ENCODE peak calls at places on chromosome 11, in four cellular contexts. Z, K, W and M are unnamed samples.

GRCh38 chr11:84747871-84748270 is 879.3 kb downstream of the DLG2 start:
- DNase-seq in Z (no peak), K (no peak), W (no peak), M (no peak)

GRCh38 chr11:46119352-46120216 is 1.7 kb downstream of the PHF21A start:
- DNase-seq in Z (peak; percentile 59), K (no peak), W (no peak), M (peak; percentile 51)

GRCh38 chr11:34065505-34066203 is 14.1 kb downstream of the CAPRIN1 start:
- DNase-seq in Z (no peak), K (no peak), W (no peak), M (no peak)

GRCh38 chr11:29333993-29334780 is 682.6 kb downstream of the KCNA4 start:
- DNase-seq in Z (no peak), K (peak; percentile 29), W (no peak), M (no peak)

GRCh38 chr11:128550967-128551522 is 36.3 kb downstream of the ETS1 start:
- DNase-seq in Z (no peak), K (no peak), W (no peak), M (no peak)

GRCh38 chr11:64181506-64182411 is 4.2 kb upstream of the STIP1 start:
- DNase-seq in Z (peak; percentile 93), K (peak; percentile 72), W (peak; percentile 81), M (peak; percentile 91)

GRCh38 chr11:134552749-134553148 is 140.7 kb upstream of the B3GAT1 start:
- DNase-seq in Z (no peak), K (no peak), W (no peak), M (no peak)

GRCh38 chr11:43644626-43645299 is 35.8 kb upstream of the HSD17B12 start:
- DNase-seq in Z (peak; percentile 8), K (no peak), W (no peak), M (no peak)

GRCh38 chr11:126945319-126945718 is 55.3 kb downstream of the KIRREL3 start:
- DNase-seq in Z (no peak), K (no peak), W (no peak), M (no peak)

GRCh38 chr11:124394408-124394807 is 4.4 kb downstream of the OR8B3 start:
- DNase-seq in Z (no peak), K (no peak), W (no peak), M (no peak)

GRCh38 chr11:43327987-43328386 is 16.2 kb downstream of the API5 start:
- DNase-seq in Z (no peak), K (no peak), W (no peak), M (no peak)

GRCh38 chr11:27916541-27917100 is 191.3 kb downstream of the KIF18A start:
- DNase-seq in Z (no peak), K (no peak), W (no peak), M (no peak)

GRCh38 chr11:66419825-66420224 is 1.0 kb upstream of the NPAS4 start:
- DNase-seq in Z (no peak), K (no peak), W (no peak), M (peak; percentile 30)

GRCh38 chr11:65606876-65607613 is 7.0 kb downstream of the MAP3K11 start:
- DNase-seq in Z (peak; percentile 91), K (peak; percentile 89), W (peak; percentile 85), M (peak; percentile 96)

GRCh38 chr11:102328748-102329147 is 11.5 kb downstream of the BIRC3 start:
- DNase-seq in Z (no peak), K (no peak), W (no peak), M (no peak)

GRCh38 chr11:100908746-100909145 is 220.9 kb downstream of the PGR start:
- DNase-seq in Z (no peak), K (no peak), W (no peak), M (no peak)

GRCh38 chr11:19191530-19192169 is 10.1 kb downstream of the CSRP3 start:
- DNase-seq in Z (peak; percentile 13), K (no peak), W (no peak), M (no peak)

GRCh38 chr11:19199037-19199436 is 2.7 kb downstream of the CSRP3 start:
- DNase-seq in Z (no peak), K (no peak), W (no peak), M (no peak)

GRCh38 chr11:19194620-19195308 is 7.0 kb downstream of the CSRP3 start:
- DNase-seq in Z (no peak), K (no peak), W (no peak), M (no peak)

GRCh38 chr11:19196458-19196857 is 5.3 kb downstream of the CSRP3 start:
- DNase-seq in Z (peak; percentile 53), K (no peak), W (no peak), M (no peak)

DNA sequence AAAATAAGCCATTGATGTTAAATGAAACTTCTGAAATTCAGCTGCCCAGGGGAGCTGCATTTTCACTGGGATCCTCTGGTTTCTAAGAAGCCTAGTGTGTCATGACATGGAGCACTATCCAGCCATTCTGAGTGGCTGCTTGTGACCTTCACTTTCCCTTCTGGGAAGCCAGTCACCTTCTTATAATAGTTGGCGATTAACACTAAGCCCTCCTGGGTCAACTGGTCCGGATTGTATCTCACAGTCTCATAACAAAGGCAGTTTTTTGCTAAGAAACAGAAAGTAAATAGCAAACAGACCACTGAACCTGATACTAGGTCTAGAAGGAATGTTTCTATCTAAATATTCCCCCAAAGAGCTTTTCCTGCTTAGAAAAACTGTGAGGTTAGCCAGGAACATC is 7.9 kb downstream of the CSRP3 start:
- DNase-seq in Z (no peak), K (no peak), W (no peak), M (no peak)
- H3K27ac ChIP-seq in Z (no peak overlapping the region), K (no peak overlapping the region), W (no peak overlapping the region), M (no peak overlapping the region)

GRCh38 chr11:12694182-12694531 is 19.9 kb downstream of the TEAD1 start:
- DNase-seq in Z (peak; percentile 41), K (no peak), W (no peak), M (no peak)

GRCh38 chr11:12693075-12693473 is 18.9 kb downstream of the TEAD1 start:
- DNase-seq in Z (no peak), K (no peak), W (no peak), M (peak; percentile 33)

GRCh38 chr11:12693485-12694181 is 19.4 kb downstream of the TEAD1 start:
- DNase-seq in Z (peak; percentile 54), K (peak; percentile 96), W (peak; percentile 28), M (peak; percentile 49)

GRCh38 chr11:12691473-12691872 is 17.3 kb downstream of the TEAD1 start:
- DNase-seq in Z (no peak), K (no peak), W (no peak), M (no peak)

GRCh38 chr11:12692238-12693074 is 18.2 kb downstream of the TEAD1 start:
- DNase-seq in Z (peak; percentile 92), K (peak; percentile 60), W (peak; percentile 38), M (peak; percentile 97)
- H3K4me3 ChIP-seq in Z (peak overlapping the region; percentile 25), K (peak overlapping the region; percentile 0), W (peak overlapping the region; percentile 49), M (peak overlapping the region; percentile 3)

GRCh38 chr11:74463216-74463615 is 4.1 kb downstream of the KCNE3 start:
- DNase-seq in Z (no peak), K (no peak), W (no peak), M (no peak)

GRCh38 chr11:74462631-74463030 is 4.7 kb downstream of the KCNE3 start:
- DNase-seq in Z (no peak), K (no peak), W (no peak), M (no peak)

GRCh38 chr11:74466916-74467885 is at the start of gene KCNE3:
- DNase-seq in Z (peak; percentile 57), K (no peak), W (no peak), M (peak; percentile 68)

GRCh38 chr11:74464746-74465145 is 2.6 kb downstream of the KCNE3 start:
- DNase-seq in Z (no peak), K (no peak), W (no peak), M (no peak)

DNA sequence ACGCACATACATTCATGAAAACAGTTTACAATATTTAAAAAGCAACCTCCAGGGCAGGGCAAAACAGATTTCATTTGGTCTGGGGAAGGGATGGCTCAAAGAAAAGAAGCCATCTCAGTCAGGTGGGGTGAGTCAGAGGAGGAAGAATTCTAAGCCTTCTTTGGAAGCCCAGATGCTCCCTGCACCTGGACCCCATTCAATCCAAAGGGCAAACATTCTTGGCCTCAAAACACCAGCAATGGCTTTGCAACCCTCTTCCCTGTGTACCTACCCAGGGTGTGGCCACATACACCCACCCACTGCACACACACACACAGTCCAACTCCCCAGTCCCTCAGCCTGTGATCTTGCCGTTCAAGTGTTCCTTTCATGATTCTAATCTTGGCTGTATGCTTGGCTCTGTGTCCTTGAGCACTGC is 2.0 kb downstream of the KCNE3 start:
- DNase-seq in Z (peak; percentile 73), K (no peak), W (no peak), M (no peak)
- H3K4me1 ChIP-seq in Z (peaks cover 31% of the 10 kb centered on the region), K (peaks cover 2% of the 10 kb centered on the region), W (peaks cover 7% of the 10 kb centered on the region), M (no peaks in the 10 kb centered on the region)

GRCh38 chr11:78415338-78415737 is 2.3 kb downstream of the GAB2 start:
- DNase-seq in Z (no peak), K (no peak), W (no peak), M (no peak)
- H3K27ac ChIP-seq in Z (peak overlapping the region; percentile 98), K (no peak overlapping the region), W (peak overlapping the region; percentile 46), M (peak overlapping the region; percentile 99)

DNA sequence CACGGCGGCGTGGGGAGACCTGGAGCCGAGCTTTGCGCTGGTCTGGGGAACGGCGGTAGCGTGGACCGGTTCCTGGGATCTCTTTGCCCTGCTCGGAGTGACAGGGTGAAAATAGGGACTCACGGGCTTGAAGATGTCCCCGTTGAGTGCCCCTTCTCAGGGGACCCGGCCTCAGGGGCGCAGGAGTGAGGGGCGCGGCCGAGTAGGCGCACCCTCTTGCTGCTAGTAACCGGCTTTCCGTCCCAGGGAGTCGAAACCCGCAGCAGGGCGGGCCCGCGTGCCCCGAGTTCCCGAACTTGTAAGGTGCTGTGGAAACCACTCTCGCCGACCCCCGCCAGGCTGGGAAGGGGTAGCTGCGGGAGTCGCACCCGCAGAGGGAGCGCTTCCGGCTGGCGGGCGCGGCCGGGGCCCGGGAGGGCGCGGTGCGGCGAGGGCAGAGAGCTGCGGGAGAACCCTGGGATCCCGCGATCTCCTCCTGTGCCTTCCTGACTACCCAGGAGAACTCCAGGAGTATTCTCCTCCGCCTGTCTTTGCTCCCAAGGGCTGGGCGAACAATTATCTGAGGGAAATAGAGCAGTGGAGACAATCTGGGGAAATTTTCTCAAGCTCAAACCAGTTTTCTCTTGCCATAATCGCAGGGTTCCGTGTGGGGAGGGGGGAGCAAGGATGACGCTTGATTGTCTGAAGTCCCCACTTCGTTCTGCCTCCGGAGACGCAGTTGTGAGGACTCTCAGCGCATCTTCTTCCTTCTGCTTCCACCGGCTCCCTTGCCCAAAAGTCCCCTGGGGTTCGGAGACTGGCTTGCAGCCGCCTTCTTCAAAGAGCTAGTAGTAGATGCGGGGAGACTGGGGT is 673 bp downstream of the NELL1 start:
- DNase-seq in Z (no peak), K (no peak), W (no peak), M (no peak)
- H3K4me3 ChIP-seq in Z (peak overlapping the region; percentile 26), K (no peak overlapping the region), W (no peak overlapping the region), M (no peak overlapping the region)

DNA sequence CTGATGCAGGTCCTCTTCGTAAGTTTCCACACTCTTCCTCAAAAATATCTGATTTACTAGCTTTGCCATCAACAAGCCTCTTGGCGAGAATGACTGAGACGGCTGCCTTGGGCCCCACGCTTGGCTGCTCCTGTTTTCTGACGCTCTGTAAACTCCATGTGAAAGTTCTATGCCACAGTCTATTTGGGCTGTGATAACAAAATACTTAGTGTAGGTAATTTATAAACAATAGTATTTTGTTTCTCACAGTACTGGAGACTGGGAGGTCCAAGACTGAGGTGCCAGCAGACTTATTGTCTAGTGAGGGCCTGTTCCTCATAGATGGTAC is 123.2 kb upstream of the SORL1-AS1 start:
- DNase-seq in Z (no peak), K (no peak), W (no peak), M (no peak)
- H3K4me1 ChIP-seq in Z (no peaks in the 10 kb centered on the region), K (no peaks in the 10 kb centered on the region), W (no peaks in the 10 kb centered on the region), M (peaks cover 9% of the 10 kb centered on the region)